ENCODE peak calls at places on chromosomes 11 and 22, in ten cellular contexts. Q, N, L, H, K, J, I, Y, A and V are unnamed samples.

GRCh38 chr11:5449432-5449831 is 309 bp downstream of the OR51I2 start:
- DNase-seq in Q (no peak), N (no peak), L (no peak), H (no peak), K (no peak), J (no peak), I (no peak), Y (no peak), A (no peak), V (no peak)

GRCh38 chr22:20139391-20140106 is 7.9 kb downstream of the ZDHHC8 start:
- DNase-seq in Q (no peak), N (no peak), L (no peak), H (no peak), K (no peak), J (no peak), I (no peak), Y (no peak), A (no peak), V (no peak)

GRCh38 chr11:22703561-22703960 is 37.1 kb downstream of the GAS2 start:
- DNase-seq in Q (no peak), N (no peak), L (no peak), H (peak; percentile 31), K (no peak), J (no peak), I (no peak), Y (no peak), A (no peak), V (no peak)

GRCh38 chr11:67119577-67120391 is 721 bp downstream of the KDM2A start:
- DNase-seq in Q (peak; percentile 51), N (peak; percentile 23), L (peak; percentile 42), H (no peak), K (peak; percentile 42), J (peak; percentile 61), I (no peak), Y (peak; percentile 19), A (peak; percentile 12), V (peak; percentile 71)

GRCh38 chr22:48957311-48957986 is 870.2 kb downstream of the BRD1 start:
- DNase-seq in Q (no peak), N (no peak), L (no peak), H (no peak), K (no peak), J (peak; percentile 24), I (peak; percentile 63), Y (peak; percentile 7), A (no peak), V (peak; percentile 87)

GRCh38 chr11:107957109-107957588 is 28.9 kb downstream of the RAB39A start:
- DNase-seq in Q (no peak), N (no peak), L (peak; percentile 9), H (no peak), K (no peak), J (no peak), I (no peak), Y (no peak), A (no peak), V (no peak)

GRCh38 chr11:22491826-22492225 is 133.8 kb downstream of the FANCF start:
- DNase-seq in Q (peak; percentile 13), N (no peak), L (no peak), H (no peak), K (no peak), J (no peak), I (no peak), Y (no peak), A (no peak), V (no peak)

GRCh38 chr11:12164061-12165014 is 53.9 kb downstream of the MICAL2 start:
- DNase-seq in Q (no peak), N (no peak), L (no peak), H (peak; percentile 80), K (no peak), J (peak; percentile 50), I (no peak), Y (no peak), A (no peak), V (no peak)

GRCh38 chr11:90823446-90823845 is 600.6 kb upstream of the CHORDC1 start:
- DNase-seq in Q (no peak), N (no peak), L (no peak), H (no peak), K (no peak), J (no peak), I (no peak), Y (no peak), A (no peak), V (no peak)

GRCh38 chr11:27868226-27868625 is 168.0 kb upstream of the BDNF start:
- DNase-seq in Q (no peak), N (no peak), L (no peak), H (no peak), K (no peak), J (no peak), I (no peak), Y (no peak), A (no peak), V (no peak)

GRCh38 chr22:43478621-43479285 is 66.9 kb downstream of the MPPED1 start:
- DNase-seq in Q (no peak), N (no peak), L (no peak), H (no peak), K (no peak), J (no peak), I (no peak), Y (no peak), A (no peak), V (peak; percentile 90)

GRCh38 chr11:105458071-105458470 is 151.8 kb upstream of the GRIA4 start:
- DNase-seq in Q (no peak), N (no peak), L (no peak), H (no peak), K (no peak), J (no peak), I (no peak), Y (no peak), A (no peak), V (no peak)

GRCh38 chr11:105456950-105457349 is 152.9 kb upstream of the GRIA4 start:
- DNase-seq in Q (no peak), N (no peak), L (no peak), H (no peak), K (no peak), J (peak; percentile 83), I (no peak), Y (no peak), A (no peak), V (no peak)
- TF ChIP-seq CTCF in Q (peak; percentile 17), N (no peak), L (peak; percentile 31), H (no peak), K (no peak), J (peak; percentile 74), I (no peak), Y (no peak), A (peak; percentile 58), V (peak; percentile 20)

DNA sequence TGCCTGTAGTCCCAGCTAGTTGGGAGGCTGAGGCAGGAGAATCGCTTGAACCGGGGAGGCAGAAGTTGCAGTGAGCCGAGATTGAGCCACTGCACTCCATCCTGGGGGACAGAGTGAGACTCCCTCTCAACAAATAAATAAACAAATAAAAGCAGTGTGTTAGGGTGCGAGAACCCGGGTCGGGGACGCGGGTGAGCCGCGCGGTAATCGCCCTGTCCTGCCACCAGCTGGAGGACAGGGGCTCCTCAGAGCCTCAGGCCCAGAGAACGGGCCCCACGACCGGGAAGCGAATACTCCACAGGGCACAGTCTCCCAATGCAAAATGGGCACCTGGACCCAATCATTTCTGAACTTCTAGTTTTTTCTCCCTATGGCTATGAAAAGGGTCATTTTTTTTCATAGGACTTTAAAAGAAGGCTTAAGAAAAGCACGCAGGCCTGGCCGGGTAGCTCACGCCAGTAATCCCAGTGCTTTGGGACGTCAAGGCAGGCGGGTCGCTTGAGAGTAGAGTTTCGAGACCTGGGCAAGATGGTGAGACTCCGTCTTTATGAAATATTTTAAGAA is 744 bp upstream of the MCM5 start:
- DNase-seq in Q (no peak), N (no peak), L (peak; percentile 58), H (no peak), K (no peak), J (peak; percentile 66), I (no peak), Y (no peak), A (no peak), V (no peak)
- TF ChIP-seq CTCF in Q (no peak), N (no peak), L (no peak), H (no peak), K (no peak), J (peak; percentile 27), I (no peak), Y (no peak), A (no peak), V (no peak)

GRCh38 chr11:100936781-100937180 is 192.8 kb downstream of the PGR start:
- DNase-seq in Q (no peak), N (no peak), L (no peak), H (no peak), K (no peak), J (no peak), I (no peak), Y (no peak), A (no peak), V (no peak)

GRCh38 chr11:100928426-100928825 is 201.2 kb downstream of the PGR start:
- DNase-seq in Q (no peak), N (no peak), L (no peak), H (no peak), K (no peak), J (no peak), I (no peak), Y (no peak), A (no peak), V (no peak)

GRCh38 chr11:100930185-100930778 is 199.3 kb downstream of the PGR start:
- DNase-seq in Q (peak; percentile 6), N (no peak), L (peak; percentile 41), H (peak; percentile 84), K (no peak), J (no peak), I (no peak), Y (no peak), A (no peak), V (no peak)

GRCh38 chr11:100929377-100929776 is 200.2 kb downstream of the PGR start:
- DNase-seq in Q (no peak), N (no peak), L (peak; percentile 46), H (peak; percentile 52), K (no peak), J (no peak), I (no peak), Y (no peak), A (no peak), V (no peak)

DNA sequence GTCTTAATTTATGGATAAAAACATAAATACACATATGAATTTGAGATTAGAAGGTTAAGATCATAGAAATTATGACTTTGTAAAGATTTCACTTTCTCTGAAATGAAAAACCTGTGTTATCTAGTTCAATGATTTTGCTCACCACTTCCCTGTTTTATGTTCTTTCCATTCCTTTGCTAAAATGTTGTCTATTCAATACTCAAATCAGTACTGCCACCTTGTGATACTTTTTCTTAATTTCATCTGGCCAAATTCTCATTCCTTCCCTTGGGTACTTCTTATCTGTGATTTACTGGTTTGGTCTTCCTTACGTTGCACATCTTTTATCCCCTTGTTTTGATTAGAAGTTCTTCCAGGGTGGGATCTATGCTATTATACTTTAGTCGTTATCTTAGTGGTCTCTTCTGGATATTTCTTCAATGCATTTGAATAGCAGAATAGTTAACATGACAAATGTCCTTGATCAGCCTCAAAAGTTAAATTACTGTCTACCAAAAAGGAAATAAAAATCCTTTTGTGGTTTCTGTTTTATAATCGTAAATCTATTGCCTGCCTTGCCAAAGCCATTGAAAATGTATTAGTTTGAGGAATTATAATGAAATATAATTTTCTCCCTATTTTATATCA is 197.0 kb downstream of the PGR start:
- DNase-seq in Q (no peak), N (no peak), L (peak; percentile 21), H (peak; percentile 63), K (no peak), J (no peak), I (no peak), Y (no peak), A (no peak), V (no peak)
- TF ChIP-seq CTCF in Q (peak; percentile 32), N (peak; percentile 49), L (no peak), H (peak; percentile 49), K (no peak), J (peak; percentile 67), I (peak; percentile 70), Y (peak; percentile 54), A (peak; percentile 63), V (peak; percentile 87)

GRCh38 chr22:45101828-45102227 is 61.9 kb upstream of the NUP50 start:
- DNase-seq in Q (peak; percentile 45), N (no peak), L (peak; percentile 73), H (peak; percentile 78), K (peak; percentile 76), J (peak; percentile 88), I (no peak), Y (peak; percentile 31), A (no peak), V (peak; percentile 58)
- TF ChIP-seq CTCF in Q (peak; percentile 40), N (peak; percentile 20), L (peak; percentile 54), H (peak; percentile 78), K (no peak), J (peak; percentile 81), I (peak; percentile 66), Y (peak; percentile 52), A (peak; percentile 71), V (peak; percentile 74)